ENCODE peak calls at places on chromosomes 4 and X, in six cellular contexts. One of them, this sample, is unnamed.
A peak's percentile ranks its signal among the peaks of the same experiment; 100 is the strongest.

GRCh38 chr4:107618656-107619055 is 101.4 kb downstream of the PAPSS1 start:
- DNase-seq in lower leg skin: no peak
- DNase-seq in IMR-90: no peak
- DNase-seq in erythroblast: no peak
- DNase-seq in right lobe of liver: no peak
- DNase-seq in adrenal gland: no peak
- DNase-seq in this sample: no peak

GRCh38 chr4:112523764-112524505 is 8.0 kb upstream of the NEUROG2 start:
- DNase-seq in lower leg skin: no peak
- DNase-seq in IMR-90: no peak
- DNase-seq in erythroblast: peak; percentile 61
- DNase-seq in right lobe of liver: no peak
- DNase-seq in adrenal gland: peak; percentile 43
- DNase-seq in this sample: peak; percentile 62

GRCh38 chr4:37858112-37858511 is 31.6 kb downstream of the PGM2 start:
- DNase-seq in lower leg skin: no peak
- DNase-seq in IMR-90: no peak
- DNase-seq in erythroblast: no peak
- DNase-seq in right lobe of liver: no peak
- DNase-seq in adrenal gland: no peak
- DNase-seq in this sample: no peak

GRCh38 chrX:19824603-19825002 is 62.8 kb downstream of the SH3KBP1 start:
- DNase-seq in lower leg skin: no peak
- DNase-seq in IMR-90: peak; percentile 45
- DNase-seq in erythroblast: peak; percentile 1
- DNase-seq in right lobe of liver: no peak
- DNase-seq in adrenal gland: no peak
- DNase-seq in this sample: no peak

GRCh38 chr4:152028131-152028530 is 267.3 kb upstream of the GATB start:
- DNase-seq in lower leg skin: no peak
- DNase-seq in IMR-90: no peak
- DNase-seq in erythroblast: no peak
- DNase-seq in right lobe of liver: no peak
- DNase-seq in adrenal gland: no peak
- DNase-seq in this sample: no peak

GRCh38 chr4:78704981-78705757 is 71.0 kb upstream of the BMP2K start:
- DNase-seq in lower leg skin: no peak
- DNase-seq in IMR-90: peak; percentile 78
- DNase-seq in erythroblast: peak; percentile 80
- DNase-seq in right lobe of liver: no peak
- DNase-seq in adrenal gland: peak; percentile 17
- DNase-seq in this sample: no peak

GRCh38 chrX:48972214-48973164 is 845 bp upstream of the KCND1 start:
- DNase-seq in lower leg skin: no peak
- DNase-seq in IMR-90: peak; percentile 41
- DNase-seq in erythroblast: peak; percentile 61
- DNase-seq in right lobe of liver: no peak
- DNase-seq in adrenal gland: peak; percentile 48
- DNase-seq in this sample: peak; percentile 30

GRCh38 chr4:155757745-155758265 is 1.0 kb upstream of the GUCY1B1 start:
- DNase-seq in lower leg skin: no peak
- DNase-seq in IMR-90: no peak
- DNase-seq in erythroblast: no peak
- DNase-seq in right lobe of liver: no peak
- DNase-seq in adrenal gland: no peak
- DNase-seq in this sample: no peak

GRCh38 chr4:139763668-139764067 is 98.0 kb downstream of the MGST2 start:
- DNase-seq in lower leg skin: no peak
- DNase-seq in IMR-90: no peak
- DNase-seq in erythroblast: no peak
- DNase-seq in right lobe of liver: no peak
- DNase-seq in adrenal gland: no peak
- DNase-seq in this sample: no peak

GRCh38 chr4:112817933-112818921 is 181.3 kb downstream of the LARP7 start:
- DNase-seq in lower leg skin: peak; percentile 95
- DNase-seq in IMR-90: peak; percentile 81
- DNase-seq in erythroblast: no peak
- DNase-seq in right lobe of liver: no peak
- DNase-seq in adrenal gland: peak; percentile 76
- DNase-seq in this sample: peak; percentile 44

GRCh38 chrX:14673764-14674163 is 144.4 kb downstream of the GLRA2 start:
- DNase-seq in lower leg skin: no peak
- DNase-seq in IMR-90: peak; percentile 91
- DNase-seq in erythroblast: peak; percentile 1
- DNase-seq in right lobe of liver: no peak
- DNase-seq in adrenal gland: peak; percentile 1
- DNase-seq in this sample: peak; percentile 6

GRCh38 chr4:42018451-42018850 is 28.1 kb downstream of the SLC30A9 start:
- DNase-seq in lower leg skin: no peak
- DNase-seq in IMR-90: no peak
- DNase-seq in erythroblast: no peak
- DNase-seq in right lobe of liver: no peak
- DNase-seq in adrenal gland: peak; percentile 20
- DNase-seq in this sample: no peak

GRCh38 chr4:187929024-187929423 is 66.5 kb upstream of the ZFP42 start:
- DNase-seq in lower leg skin: no peak
- DNase-seq in IMR-90: no peak
- DNase-seq in erythroblast: no peak
- DNase-seq in right lobe of liver: no peak
- DNase-seq in adrenal gland: no peak
- DNase-seq in this sample: no peak

GRCh38 chrX:68699960-68700746 is 52.7 kb downstream of the STARD8 start:
- DNase-seq in lower leg skin: no peak
- DNase-seq in IMR-90: peak; percentile 55
- DNase-seq in erythroblast: peak; percentile 74
- DNase-seq in right lobe of liver: no peak
- DNase-seq in adrenal gland: no peak
- DNase-seq in this sample: no peak

GRCh38 chr4:175739612-175740011 is 72.5 kb downstream of the GPM6A start:
- DNase-seq in lower leg skin: no peak
- DNase-seq in IMR-90: no peak
- DNase-seq in erythroblast: no peak
- DNase-seq in right lobe of liver: no peak
- DNase-seq in adrenal gland: no peak
- DNase-seq in this sample: no peak

GRCh38 chr4:80099671-80100070 is 26.6 kb upstream of the ANTXR2 start:
- DNase-seq in lower leg skin: no peak
- DNase-seq in IMR-90: peak; percentile 31
- DNase-seq in erythroblast: no peak
- DNase-seq in right lobe of liver: no peak
- DNase-seq in adrenal gland: no peak
- DNase-seq in this sample: no peak

GRCh38 chrX:20217906-20218305 is 48.8 kb downstream of the RPS6KA3 start:
- DNase-seq in lower leg skin: no peak
- DNase-seq in IMR-90: no peak
- DNase-seq in erythroblast: peak; percentile 49
- DNase-seq in right lobe of liver: no peak
- DNase-seq in adrenal gland: no peak
- DNase-seq in this sample: no peak

GRCh38 chr4:112031712-112032328 is 113.4 kb upstream of the FAM241A start:
- DNase-seq in lower leg skin: no peak
- DNase-seq in IMR-90: peak; percentile 50
- DNase-seq in erythroblast: peak; percentile 40
- DNase-seq in right lobe of liver: no peak
- DNase-seq in adrenal gland: peak; percentile 11
- DNase-seq in this sample: peak; percentile 13

GRCh38 chr4:146401274-146401673 is 120.5 kb downstream of the SLC10A7 start:
- DNase-seq in lower leg skin: no peak
- DNase-seq in IMR-90: no peak
- DNase-seq in erythroblast: no peak
- DNase-seq in right lobe of liver: no peak
- DNase-seq in adrenal gland: no peak
- DNase-seq in this sample: no peak

GRCh38 chr4:11805837-11806236 is 377.1 kb upstream of the HS3ST1 start:
- DNase-seq in lower leg skin: no peak
- DNase-seq in IMR-90: peak; percentile 1
- DNase-seq in erythroblast: no peak
- DNase-seq in right lobe of liver: no peak
- DNase-seq in adrenal gland: no peak
- DNase-seq in this sample: no peak

GRCh38 chr4:11297627-11298026 is 131.1 kb downstream of the HS3ST1 start:
- DNase-seq in lower leg skin: no peak
- DNase-seq in IMR-90: no peak
- DNase-seq in erythroblast: no peak
- DNase-seq in right lobe of liver: no peak
- DNase-seq in adrenal gland: no peak
- DNase-seq in this sample: no peak

GRCh38 chr4:151067316-151067715 is 32.1 kb upstream of the RPS3A start:
- DNase-seq in lower leg skin: no peak
- DNase-seq in IMR-90: no peak
- DNase-seq in erythroblast: no peak
- DNase-seq in right lobe of liver: no peak
- DNase-seq in adrenal gland: no peak
- DNase-seq in this sample: no peak

GRCh38 chr4:158077835-158078234 is 95.0 kb downstream of the GASK1B start:
- DNase-seq in lower leg skin: no peak
- DNase-seq in IMR-90: no peak
- DNase-seq in erythroblast: no peak
- DNase-seq in right lobe of liver: no peak
- DNase-seq in adrenal gland: no peak
- DNase-seq in this sample: no peak

GRCh38 chr4:158074851-158075250 is 98.0 kb downstream of the GASK1B start:
- DNase-seq in lower leg skin: no peak
- DNase-seq in IMR-90: no peak
- DNase-seq in erythroblast: no peak
- DNase-seq in right lobe of liver: no peak
- DNase-seq in adrenal gland: no peak
- DNase-seq in this sample: no peak

GRCh38 chr4:158080354-158080753 is 92.5 kb downstream of the GASK1B start:
- DNase-seq in lower leg skin: no peak
- DNase-seq in IMR-90: no peak
- DNase-seq in erythroblast: no peak
- DNase-seq in right lobe of liver: no peak
- DNase-seq in adrenal gland: no peak
- DNase-seq in this sample: no peak

GRCh38 chr4:158079661-158080060 is 93.2 kb downstream of the GASK1B start:
- DNase-seq in lower leg skin: no peak
- DNase-seq in IMR-90: no peak
- DNase-seq in erythroblast: no peak
- DNase-seq in right lobe of liver: no peak
- DNase-seq in adrenal gland: no peak
- DNase-seq in this sample: no peak
- TF ChIP-seq POLR2A in lower leg skin: no peak
- TF ChIP-seq POLR2A in IMR-90: no peak
- TF ChIP-seq POLR2A in erythroblast: no peak
- TF ChIP-seq POLR2A in right lobe of liver: no peak
- TF ChIP-seq POLR2A in adrenal gland: no peak
- TF ChIP-seq POLR2A in this sample: no peak

GRCh38 chr4:164956766-164957643 is 20.5 kb downstream of the TRIM61 start:
- DNase-seq in lower leg skin: peak; percentile 90
- DNase-seq in IMR-90: peak; percentile 65
- DNase-seq in erythroblast: peak; percentile 38
- DNase-seq in right lobe of liver: peak; percentile 52
- DNase-seq in adrenal gland: peak; percentile 73
- DNase-seq in this sample: peak; percentile 82
- TF ChIP-seq POLR2A in lower leg skin: no peak
- TF ChIP-seq POLR2A in IMR-90: no peak
- TF ChIP-seq POLR2A in erythroblast: no peak
- TF ChIP-seq POLR2A in right lobe of liver: no peak
- TF ChIP-seq POLR2A in adrenal gland: no peak
- TF ChIP-seq POLR2A in this sample: peak; percentile 86

DNA sequence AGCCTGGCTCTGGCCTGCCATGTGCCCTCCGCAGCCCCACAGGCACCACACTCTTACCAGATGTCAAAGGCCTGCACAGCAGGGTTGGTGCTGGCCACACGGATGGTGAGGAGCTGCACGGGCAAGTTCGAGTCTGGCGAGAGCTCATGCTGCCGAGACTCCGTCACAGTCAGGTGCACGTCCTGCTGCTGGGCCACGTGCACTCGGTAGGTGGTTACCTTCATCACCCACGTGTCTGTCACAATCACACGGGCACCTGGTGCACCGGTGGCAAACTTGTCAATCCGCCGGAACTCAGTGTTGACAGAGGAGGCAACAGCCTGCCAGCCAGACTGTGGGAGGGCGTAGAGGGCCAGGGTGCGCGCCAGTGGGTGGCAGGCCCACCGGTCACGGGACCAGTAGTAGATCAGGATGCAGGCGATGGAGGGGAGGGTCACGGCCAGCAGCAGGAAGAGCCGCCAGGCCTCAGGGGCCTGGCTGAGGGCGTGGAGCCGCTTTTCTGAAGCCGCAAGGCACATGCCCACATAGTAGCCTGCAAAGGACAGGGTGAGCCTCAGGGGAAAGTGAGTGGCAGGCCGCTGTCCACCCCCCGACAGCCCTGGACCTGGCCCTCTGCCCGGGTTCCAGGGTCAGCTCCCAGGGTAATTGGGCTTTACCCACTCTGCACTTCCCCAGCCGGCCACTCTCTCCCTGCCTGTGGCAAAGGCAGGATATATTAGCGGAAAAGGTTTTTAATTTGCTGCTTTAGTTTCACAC is 2.9 kb downstream of the TMEM129 start:
- DNase-seq in lower leg skin: no peak
- DNase-seq in IMR-90: no peak
- DNase-seq in erythroblast: no peak
- DNase-seq in right lobe of liver: peak; percentile 89
- DNase-seq in adrenal gland: peak; percentile 68
- DNase-seq in this sample: no peak
- TF ChIP-seq POLR2A in lower leg skin: no peak
- TF ChIP-seq POLR2A in IMR-90: no peak
- TF ChIP-seq POLR2A in erythroblast: no peak
- TF ChIP-seq POLR2A in right lobe of liver: no peak
- TF ChIP-seq POLR2A in adrenal gland: no peak
- TF ChIP-seq POLR2A in this sample: no peak

GRCh38 chr4:82425478-82425877 is 4.8 kb downstream of the HNRNPDL start:
- DNase-seq in lower leg skin: no peak
- DNase-seq in IMR-90: no peak
- DNase-seq in erythroblast: no peak
- DNase-seq in right lobe of liver: no peak
- DNase-seq in adrenal gland: no peak
- DNase-seq in this sample: no peak

GRCh38 chr4:82423245-82424054 is 6.8 kb downstream of the HNRNPDL start:
- DNase-seq in lower leg skin: no peak
- DNase-seq in IMR-90: peak; percentile 69
- DNase-seq in erythroblast: no peak
- DNase-seq in right lobe of liver: no peak
- DNase-seq in adrenal gland: no peak
- DNase-seq in this sample: no peak

GRCh38 chr4:82422616-82423015 is 7.6 kb downstream of the HNRNPDL start:
- DNase-seq in lower leg skin: no peak
- DNase-seq in IMR-90: no peak
- DNase-seq in erythroblast: no peak
- DNase-seq in right lobe of liver: no peak
- DNase-seq in adrenal gland: no peak
- DNase-seq in this sample: no peak

GRCh38 chr4:82419451-82419850 is 10.8 kb downstream of the HNRNPDL start:
- DNase-seq in lower leg skin: no peak
- DNase-seq in IMR-90: no peak
- DNase-seq in erythroblast: no peak
- DNase-seq in right lobe of liver: no peak
- DNase-seq in adrenal gland: no peak
- DNase-seq in this sample: no peak

GRCh38 chr4:82421796-82422560 is 8.3 kb downstream of the HNRNPDL start:
- DNase-seq in lower leg skin: no peak
- DNase-seq in IMR-90: no peak
- DNase-seq in erythroblast: peak; percentile 31
- DNase-seq in right lobe of liver: no peak
- DNase-seq in adrenal gland: no peak
- DNase-seq in this sample: no peak
- TF ChIP-seq POLR2A in lower leg skin: no peak
- TF ChIP-seq POLR2A in IMR-90: peak; percentile 35
- TF ChIP-seq POLR2A in erythroblast: no peak
- TF ChIP-seq POLR2A in right lobe of liver: peak; percentile 10
- TF ChIP-seq POLR2A in adrenal gland: no peak
- TF ChIP-seq POLR2A in this sample: peak; percentile 90

This sample was measured in GM12891.